ENCODE peak calls at places on chromosomes 16 and 17, in five cellular contexts. H, X, Q, G and P are unnamed samples.
A peak's percentile ranks its signal among the peaks of the same experiment; 100 is the strongest.

GRCh38 chr17:6508026-6508425 is 48.3 kb downstream of the PITPNM3 start:
- DNase-seq in H (no peak), X (no peak), Q (no peak), G (no peak), P (no peak)

GRCh38 chr17:1040216-1040600 is 43.3 kb downstream of the TIMM22 start:
- DNase-seq in H (no peak), X (no peak), Q (no peak), G (no peak), P (no peak)

GRCh38 chr17:61186996-61187395 is 212.6 kb upstream of the TBX2 start:
- DNase-seq in H (no peak), X (no peak), Q (no peak), G (no peak), P (no peak)

GRCh38 chr17:36182176-36183000 is 6.0 kb upstream of the TBC1D3B start:
- DNase-seq in H (no peak), X (peak; percentile 86), Q (no peak), G (no peak), P (peak; percentile 24)

GRCh38 chr16:25626172-25626571 is 65.6 kb upstream of the HS3ST4 start:
- DNase-seq in H (no peak), X (no peak), Q (no peak), G (no peak), P (no peak)

GRCh38 chr17:561118-561517 is 153.5 kb downstream of the VPS53 start:
- DNase-seq in H (peak; percentile 85), X (no peak), Q (no peak), G (no peak), P (no peak)

GRCh38 chr17:80471922-80472321 is 4.5 kb downstream of the NPTX1 start:
- DNase-seq in H (no peak), X (no peak), Q (no peak), G (no peak), P (no peak)

GRCh38 chr17:62045109-62045508 is 20.0 kb downstream of the MED13 start:
- DNase-seq in H (no peak), X (no peak), Q (no peak), G (no peak), P (no peak)

GRCh38 chr17:11612956-11613355 is 14.7 kb downstream of the DNAH9 start:
- DNase-seq in H (no peak), X (no peak), Q (no peak), G (no peak), P (no peak)

GRCh38 chr17:19409509-19409908 is 1.5 kb upstream of the RNF112 start:
- DNase-seq in H (peak; percentile 91), X (no peak), Q (no peak), G (no peak), P (no peak)

GRCh38 chr16:75217389-75217851 is 1.4 kb upstream of the CTRB1 start:
- DNase-seq in H (no peak), X (no peak), Q (no peak), G (no peak), P (no peak)

GRCh38 chr17:8909621-8910292 is 42.3 kb upstream of the PIK3R6 start:
- DNase-seq in H (no peak), X (no peak), Q (no peak), G (no peak), P (no peak)

GRCh38 chr17:79913896-79914812 is 74.9 kb upstream of the CBX4 start:
- DNase-seq in H (no peak), X (peak; percentile 53), Q (no peak), G (no peak), P (no peak)

GRCh38 chr17:75277664-75278071 is 6.6 kb upstream of the MIF4GD start:
- DNase-seq in H (peak; percentile 32), X (no peak), Q (no peak), G (no peak), P (no peak)

GRCh38 chr17:81037026-81037782 is 2.3 kb downstream of the BAIAP2 start:
- DNase-seq in H (no peak), X (peak; percentile 72), Q (no peak), G (no peak), P (peak; percentile 74)

GRCh38 chr16:25279491-25279890 is 21.8 kb upstream of the ZKSCAN2 start:
- DNase-seq in H (no peak), X (no peak), Q (no peak), G (no peak), P (no peak)

GRCh38 chr17:28970879-28971278 is 19.6 kb upstream of the PHF12 start:
- DNase-seq in H (no peak), X (no peak), Q (no peak), G (no peak), P (no peak)

GRCh38 chr16:87853411-87854052 is 15.8 kb downstream of the SLC7A5 start:
- DNase-seq in H (peak; percentile 90), X (peak; percentile 96), Q (peak; percentile 94), G (peak; percentile 90), P (peak; percentile 95)

GRCh38 chr17:58275417-58275816 is 5.3 kb downstream of the MPO start:
- DNase-seq in H (no peak), X (peak; percentile 57), Q (no peak), G (peak; percentile 23), P (no peak)

GRCh38 chr17:80352216-80352895 is 62.6 kb upstream of the ENDOV start:
- DNase-seq in H (no peak), X (peak; percentile 55), Q (no peak), G (no peak), P (no peak)

GRCh38 chr16:19696312-19696711 is 21.7 kb downstream of the KNOP1 start:
- DNase-seq in H (peak; percentile 88), X (peak; percentile 73), Q (peak; percentile 47), G (no peak), P (no peak)

GRCh38 chr17:5329784-5330557 is 47.9 kb downstream of the RABEP1 start:
- DNase-seq in H (peak; percentile 11), X (no peak), Q (no peak), G (no peak), P (no peak)

GRCh38 chr17:73170921-73171320 is 6.1 kb downstream of the SSTR2 start:
- DNase-seq in H (no peak), X (no peak), Q (no peak), G (no peak), P (no peak)

GRCh38 chr16:50636865-50637374 is 44.2 kb downstream of the SNX20 start:
- DNase-seq in H (no peak), X (no peak), Q (no peak), G (no peak), P (no peak)

GRCh38 chr16:12618515-12618914 is 185.2 kb downstream of the CPPED1 start:
- DNase-seq in H (no peak), X (no peak), Q (no peak), G (no peak), P (no peak)

GRCh38 chr17:76716146-76716833 is 5.5 kb upstream of the MXRA7 start:
- DNase-seq in H (peak; percentile 99), X (peak; percentile 82), Q (peak; percentile 66), G (no peak), P (no peak)

GRCh38 chr16:27239906-27240655 is 28.5 kb downstream of the NSMCE1 start:
- DNase-seq in H (peak; percentile 44), X (no peak), Q (no peak), G (no peak), P (no peak)

GRCh38 chr16:2858245-2859025 is 465 bp upstream of the PRSS22 start:
- DNase-seq in H (no peak), X (no peak), Q (no peak), G (peak; percentile 42), P (no peak)

GRCh38 chr16:85935957-85936760 is 37.2 kb downstream of the IRF8 start:
- DNase-seq in H (no peak), X (peak; percentile 90), Q (no peak), G (no peak), P (no peak)

GRCh38 chr16:53872248-53873221 is 168.6 kb downstream of the FTO start:
- DNase-seq in H (peak; percentile 93), X (no peak), Q (no peak), G (no peak), P (no peak)

GRCh38 chr17:78573955-78574354 is 3.2 kb downstream of the DNAH17 start:
- DNase-seq in H (no peak), X (no peak), Q (no peak), G (no peak), P (peak; percentile 38)
- TF ChIP-seq CTCF in H (no peak), X (no peak), Q (no peak), G (no peak), P (peak; percentile 25)

GRCh38 chr17:47209499-47209898 is 351 bp downstream of the MYL4 start:
- DNase-seq in H (no peak), X (no peak), Q (no peak), G (no peak), P (no peak)

GRCh38 chr17:47210105-47210504 is 957 bp downstream of the MYL4 start:
- DNase-seq in H (no peak), X (no peak), Q (no peak), G (no peak), P (no peak)

GRCh38 chr17:47207143-47208067 is 1.7 kb upstream of the MYL4 start:
- DNase-seq in H (no peak), X (no peak), Q (no peak), G (no peak), P (no peak)

GRCh38 chr17:47205419-47205963 is 3.7 kb upstream of the MYL4 start:
- DNase-seq in H (peak; percentile 68), X (peak; percentile 86), Q (no peak), G (no peak), P (no peak)

GRCh38 chr17:47208744-47209488 is at the start of gene MYL4:
- DNase-seq in H (no peak), X (no peak), Q (no peak), G (no peak), P (no peak)
- H3K4me1 ChIP-seq in H (peaks cover 21% of the 10 kb centered on the region), X (peaks cover 53% of the 10 kb centered on the region), Q (peaks cover 3% of the 10 kb centered on the region), G (no peaks in the 10 kb centered on the region), P (no peaks in the 10 kb centered on the region)

DNA sequence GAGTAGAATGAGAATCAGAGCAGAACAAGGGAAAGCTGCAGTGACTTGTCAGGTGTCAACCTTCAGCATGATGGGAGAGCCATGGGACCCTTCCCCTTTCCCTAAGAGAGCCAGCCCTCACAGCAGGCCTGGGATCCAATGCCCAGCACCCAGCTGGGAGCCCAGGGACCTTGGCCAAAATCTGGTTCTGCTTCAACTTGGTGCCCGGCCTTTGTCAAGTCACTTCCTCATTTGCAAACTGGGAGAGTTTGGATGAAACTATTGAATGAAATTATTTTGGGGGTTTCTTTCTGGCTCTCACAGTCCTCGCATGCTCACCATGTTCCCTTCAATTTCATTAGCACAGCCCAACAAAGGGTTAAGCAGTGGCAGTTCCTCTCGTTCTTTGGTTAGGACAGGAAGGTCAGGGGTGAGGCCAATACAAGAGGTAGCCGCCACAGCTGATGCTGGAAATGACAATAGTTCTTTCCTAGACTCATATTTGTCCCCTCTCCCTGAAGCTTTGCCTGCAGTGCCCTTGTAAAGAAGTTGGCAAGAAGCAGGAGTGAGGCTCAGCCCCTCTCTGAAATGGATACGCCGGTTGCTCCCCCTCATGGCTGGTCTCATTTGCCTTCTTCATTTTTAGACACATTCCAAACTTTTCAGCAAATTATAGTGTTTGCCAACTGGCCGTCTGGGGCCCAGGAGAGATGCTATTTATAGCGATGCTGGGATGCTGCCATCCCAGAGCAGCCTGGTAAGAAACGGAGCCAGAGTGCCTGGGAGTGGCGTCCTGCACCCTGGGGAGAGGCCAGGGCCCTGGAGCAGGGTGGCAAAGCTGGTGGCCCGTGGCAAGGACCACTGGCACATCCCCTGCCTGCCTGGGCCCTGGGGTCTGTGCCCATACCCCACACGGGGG is 34.5 kb upstream of the MEOX1 start:
- DNase-seq in H (peak; percentile 20), X (no peak), Q (no peak), G (no peak), P (no peak)
- TF ChIP-seq CTCF in H (no peak), X (no peak), Q (no peak), G (no peak), P (no peak)

DNA sequence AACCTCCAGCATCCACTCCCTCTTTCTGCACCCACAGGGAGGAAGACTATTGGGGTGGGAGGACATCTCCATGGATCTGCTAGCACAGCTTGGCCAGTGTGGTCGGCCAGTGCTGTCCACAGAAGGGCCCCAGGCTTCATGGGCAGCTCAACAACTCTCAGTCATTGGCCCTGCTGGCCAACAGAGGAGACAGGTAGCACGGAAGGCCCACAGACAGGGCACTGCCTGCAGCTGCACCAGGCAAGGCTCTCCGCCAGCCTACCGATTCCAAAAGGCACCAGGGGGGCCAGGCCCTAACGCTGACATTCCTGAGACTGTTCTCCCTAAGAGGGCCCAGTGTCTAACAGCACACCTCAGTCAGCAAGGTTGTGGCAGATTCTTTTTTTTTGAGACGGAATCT is 15.7 kb downstream of the RAB5C start:
- DNase-seq in H (no peak), X (no peak), Q (no peak), G (no peak), P (no peak)
- H3K4me1 ChIP-seq in H (peaks cover 35% of the 10 kb centered on the region), X (peaks cover 100% of the 10 kb centered on the region), Q (no peaks in the 10 kb centered on the region), G (peaks cover 23% of the 10 kb centered on the region), P (no peaks in the 10 kb centered on the region)